ENCODE peak calls at places on chromosome 12, in five cellular contexts. M is mammary epithelial cell, Z is GM23338, S is GM23248, D is HCT116. H is an unnamed sample.

GRCh38 chr12:67034110-67034879 is 234.9 kb upstream of the CAND1 start:
- DNase-seq in Z (no peak), D (no peak), M (peak), S (peak), H (peak)

GRCh38 chr12:131500564-131500963 is 210.3 kb upstream of the SFSWAP start:
- DNase-seq in Z (no peak), S (no peak), M (no peak), D (no peak), H (no peak)

GRCh38 chr12:63978519-63978918 is 134.0 kb downstream of the SRGAP1 start:
- DNase-seq in D (peak), S (peak), Z (no peak), M (peak), H (peak)

GRCh38 chr12:8609061-8609570 is 3.5 kb downstream of the AICDA start:
- DNase-seq in S (peak), D (peak), Z (peak), M (peak), H (no peak)

GRCh38 chr12:53985900-53986685 is 1.1 kb downstream of the HOXC10 start:
- DNase-seq in Z (peak), S (peak), M (no peak), D (no peak), H (no peak)

GRCh38 chr12:84738481-84738972 is 174.1 kb downstream of the SLC6A15 start:
- DNase-seq in D (no peak), M (peak), Z (peak), S (peak), H (peak)

GRCh38 chr12:112905451-112906089 is 1.2 kb upstream of the OAS1 start:
- DNase-seq in M (peak), Z (no peak), S (peak), D (no peak), H (no peak)

GRCh38 chr12:102816816-102817434 is 100.1 kb downstream of the PAH start:
- DNase-seq in Z (peak), M (peak), D (peak), S (peak), H (no peak)

GRCh38 chr12:113862570-113863454 is 103.3 kb downstream of the RBM19 start:
- DNase-seq in Z (peak), D (no peak), M (peak), S (peak), H (no peak)

GRCh38 chr12:92717202-92717601 is 14.4 kb downstream of the PLEKHG7 start:
- DNase-seq in M (peak), Z (peak), D (peak), S (peak), H (no peak)

GRCh38 chr12:120677765-120678473 is 9.0 kb upstream of the MLEC start:
- DNase-seq in M (peak), D (no peak), Z (no peak), S (peak), H (no peak)

DNA sequence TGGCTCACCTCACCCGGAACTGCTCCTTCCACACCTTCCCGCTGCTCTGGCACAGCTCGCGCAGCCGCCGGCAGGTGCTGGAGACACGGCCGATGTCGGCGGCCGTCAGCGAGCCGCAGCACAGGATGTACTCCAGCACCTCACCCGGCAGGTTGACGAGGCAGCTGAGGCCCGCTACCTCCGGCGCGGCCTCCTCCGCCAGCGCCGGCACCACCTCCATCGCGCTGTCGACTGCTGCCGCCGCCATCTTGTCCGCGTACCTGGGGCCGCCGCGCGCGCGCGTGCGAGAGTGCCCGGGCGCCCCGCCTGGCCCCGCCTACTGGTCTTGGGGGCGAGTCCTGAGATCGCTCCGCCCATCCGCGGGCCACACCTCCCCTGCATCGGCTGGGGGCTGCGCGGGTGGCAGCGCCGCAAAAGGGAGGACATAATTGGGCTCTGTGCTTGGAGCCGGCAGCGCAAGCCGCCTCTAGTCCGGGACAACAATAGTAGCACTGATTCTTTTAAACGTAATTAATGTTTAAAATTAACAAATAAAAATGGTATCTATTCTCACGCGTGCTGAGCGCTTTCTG is at the start of gene FBXO21:
- DNase-seq in Z (peak), M (peak), D (peak), S (peak), H (peak)
- H3K4me2 ChIP-seq in Z (peak), M (peak), D (peak), S (peak), H (peak)

DNA sequence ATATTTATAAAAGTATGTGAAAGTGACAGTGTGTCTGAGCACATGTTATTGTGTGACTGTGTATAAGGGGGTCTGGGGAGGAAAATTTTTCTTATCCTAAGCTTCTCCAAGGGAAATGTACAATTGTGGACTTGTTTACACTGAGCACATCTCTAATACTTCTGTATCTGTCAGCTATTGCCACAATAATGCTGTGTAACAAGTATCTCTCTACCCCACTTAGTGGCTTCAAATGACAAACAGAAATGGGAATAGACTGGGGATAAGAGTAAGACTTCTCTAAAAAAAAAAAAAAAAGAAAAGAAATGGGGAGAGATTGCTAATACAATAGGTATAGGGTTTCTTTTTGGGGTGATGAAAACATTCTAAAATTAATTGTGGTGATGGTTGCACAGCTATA is 44.3 kb upstream of the CCDC63 start:
- DNase-seq in Z (no peak), M (no peak), S (no peak), D (no peak), H (no peak)
- H3K27ac ChIP-seq in Z (no peak), M (no peak), S (no peak), D (no peak), H (no peak)

DNA sequence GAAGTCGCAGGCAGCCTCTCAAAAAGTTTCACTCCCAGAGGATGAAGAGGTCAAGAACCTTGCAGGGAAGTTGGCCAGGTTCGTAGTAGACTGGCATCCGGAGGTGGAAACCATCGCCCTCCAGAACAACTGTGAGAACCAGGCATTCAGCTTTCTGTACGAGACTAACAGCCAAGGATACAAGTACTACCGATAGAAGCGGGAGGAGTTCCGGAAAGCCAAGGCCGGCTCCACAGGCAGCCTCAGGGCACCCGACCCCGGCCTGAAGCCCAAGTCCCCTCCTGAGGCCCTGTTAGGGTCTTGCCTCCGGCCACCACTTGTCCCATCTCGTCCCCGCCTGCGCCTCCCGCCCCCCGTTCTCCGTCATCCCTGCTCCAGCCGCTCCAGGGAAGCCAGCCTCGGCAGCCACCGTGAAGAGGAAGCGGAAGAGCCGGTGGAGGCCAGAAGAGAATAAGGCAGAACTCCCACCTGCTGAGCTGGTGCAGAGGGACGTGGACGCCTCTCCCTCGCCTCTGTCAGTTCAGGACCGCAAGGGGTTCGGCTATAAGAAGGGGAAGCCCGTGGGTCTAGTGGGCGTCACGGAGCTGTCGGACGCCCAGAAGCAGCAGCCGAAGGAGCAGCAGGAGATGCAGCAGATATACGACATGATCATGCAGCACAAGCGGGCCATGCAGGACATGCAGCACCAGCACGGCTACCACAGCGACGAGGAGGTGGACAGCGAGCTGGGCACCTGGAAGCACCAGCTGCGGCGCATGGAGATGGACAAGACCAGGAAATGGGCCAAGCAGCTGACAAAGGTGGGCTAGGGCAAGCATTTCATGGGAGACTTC is 366.8 kb upstream of the ATXN7L3B start:
- DNase-seq in D (no peak), M (no peak), Z (no peak), S (no peak), H (no peak)
- H3K4me2 ChIP-seq in D (no peak), M (no peak), Z (no peak), S (no peak), H (no peak)

DNA sequence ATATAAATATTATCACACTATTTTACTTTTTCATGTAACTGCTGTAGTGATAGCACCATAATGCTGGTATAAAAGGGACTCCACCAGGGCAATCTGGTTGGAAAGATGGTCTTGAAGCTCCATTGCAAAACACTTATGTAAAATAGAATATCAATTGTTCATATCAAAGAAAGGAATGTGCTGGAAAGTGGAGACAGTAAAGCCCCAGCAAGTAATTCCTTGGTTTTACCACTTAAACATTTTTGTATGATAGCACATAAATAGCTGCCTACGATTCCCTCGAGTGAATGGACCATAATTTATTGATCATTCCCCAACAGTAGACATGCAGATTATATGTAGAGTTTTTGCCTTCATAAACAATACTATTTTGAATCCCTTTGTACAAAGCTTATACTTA is 275.5 kb downstream of the PAWR start:
- DNase-seq in M (no peak), Z (no peak), S (no peak), D (no peak), H (no peak)
- H3K27ac ChIP-seq in M (peak), Z (peak), S (no peak), D (no peak), H (peak)

DNA sequence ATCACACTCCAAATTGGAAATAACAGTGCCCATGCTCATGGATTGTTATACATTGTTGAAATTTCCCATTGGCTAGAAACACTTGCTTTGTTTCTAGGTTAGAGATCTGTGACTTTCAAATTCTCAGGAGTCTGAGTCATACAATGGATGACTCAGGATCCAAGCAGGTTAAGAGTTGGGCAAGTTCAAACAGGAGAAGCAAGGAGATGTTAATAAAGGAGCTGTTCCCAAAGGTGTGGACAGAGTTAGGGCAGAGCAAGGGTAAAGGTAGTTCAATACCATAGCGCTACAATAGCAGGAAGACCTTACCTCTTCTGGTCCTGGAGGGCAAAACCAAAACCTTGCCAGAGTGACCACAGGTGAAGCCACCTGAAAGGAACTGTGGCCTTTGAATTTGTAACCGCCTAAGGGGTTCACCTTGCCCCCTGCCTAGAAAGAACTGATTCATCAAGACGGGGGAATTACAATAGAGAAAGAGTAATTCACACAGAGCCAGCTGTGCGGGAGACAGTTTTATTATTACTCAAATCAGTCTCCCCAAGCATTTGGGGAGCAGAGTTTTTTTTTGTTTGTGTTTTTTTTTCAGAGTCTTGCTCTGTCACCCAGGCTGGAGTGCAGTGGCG is 4.2 kb upstream of the AMN1 start:
- DNase-seq in Z (peak), M (peak), D (peak), S (peak), H (peak)
- H3K4me2 ChIP-seq in Z (peak), M (peak), D (peak), S (peak), H (peak)

DNA sequence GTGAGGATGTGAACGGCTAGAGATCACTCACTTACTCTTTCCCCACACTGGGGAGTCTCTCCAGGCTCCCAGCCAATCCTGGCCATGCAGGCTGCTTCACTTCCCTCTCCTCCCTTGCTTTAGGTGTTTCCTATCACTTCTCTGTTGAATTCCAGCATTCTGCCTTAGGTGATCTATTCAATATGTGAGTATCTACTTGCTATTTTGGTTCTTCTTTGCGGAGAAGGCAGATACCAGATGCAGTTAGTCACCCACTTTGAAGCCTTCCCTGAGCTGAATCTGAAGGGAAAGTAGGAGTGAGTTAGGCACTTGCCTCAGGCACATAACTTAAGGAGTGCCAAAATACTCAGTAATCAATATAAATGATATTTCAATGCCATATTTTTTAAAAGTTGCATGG is 36.0 kb upstream of the FAR2 start:
- DNase-seq in Z (no peak), D (peak), M (peak), S (peak), H (peak)
- H3K27ac ChIP-seq in Z (no peak), D (peak), M (peak), S (no peak), H (peak)

GRCh38 chr12:68772714-68773113 is 26.7 kb downstream of the SLC35E3 start:
- DNase-seq in M (no peak), D (no peak), S (no peak), Z (no peak), H (no peak)
- H3K4me2 ChIP-seq in M (no peak), D (no peak), S (no peak), Z (no peak), H (no peak)

GRCh38 chr12:89597770-89598169 is 71.9 kb upstream of the POC1B start:
- DNase-seq in Z (no peak), M (no peak), S (no peak), D (no peak), H (no peak)

GRCh38 chr12:89597210-89597609 is 71.4 kb upstream of the POC1B start:
- DNase-seq in S (no peak), Z (no peak), M (no peak), D (no peak), H (no peak)

GRCh38 chr12:89589753-89590152 is 63.9 kb upstream of the POC1B start:
- DNase-seq in S (no peak), Z (no peak), M (no peak), D (no peak), H (no peak)

GRCh38 chr12:89593873-89594272 is 68.0 kb upstream of the POC1B start:
- DNase-seq in M (no peak), Z (no peak), D (no peak), S (no peak), H (no peak)

DNA sequence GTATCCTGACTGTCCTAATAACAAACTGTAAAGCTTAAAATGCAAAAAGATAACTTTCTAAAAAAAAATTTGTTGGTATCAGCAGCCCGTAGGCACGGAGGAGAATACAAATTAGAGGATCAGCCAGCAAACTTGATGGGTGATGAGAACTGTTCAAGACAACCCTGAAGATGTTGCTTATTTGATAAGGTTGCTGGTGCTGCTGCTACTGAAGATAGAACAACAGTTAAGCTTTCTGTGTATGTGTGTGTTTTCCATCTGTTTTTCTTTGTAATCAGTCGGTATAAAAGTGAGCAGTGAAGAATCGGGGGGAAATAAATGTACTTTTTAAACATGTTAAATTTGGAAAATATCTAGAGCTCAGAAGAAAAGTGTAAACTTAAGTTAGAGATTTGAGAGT is 67.4 kb upstream of the POC1B start:
- DNase-seq in S (no peak), Z (no peak), D (no peak), M (no peak), H (no peak)
- H3K27ac ChIP-seq in S (no peak), Z (no peak), D (no peak), M (no peak), H (no peak)